ENCODE peak calls at places on chromosomes 12 and 14, in five cellular contexts. W, U, F, E and Q are unnamed samples.

GRCh38 chr12:51323317-51323960 is 535 bp downstream of the BIN2 start:
- DNase-seq in W (no peak), U (no peak), F (no peak), E (no peak), Q (no peak)

GRCh38 chr12:74535536-74535935 is 2.1 kb upstream of the ATXN7L3B start:
- DNase-seq in W (no peak), U (no peak), F (no peak), E (no peak), Q (no peak)

GRCh38 chr12:96427269-96427729 is 27.1 kb upstream of the CDK17 start:
- DNase-seq in W (peak), U (peak), F (peak), E (peak), Q (no peak)

GRCh38 chr14:51004352-51004800 is 60.1 kb upstream of the PYGL start:
- DNase-seq in W (peak), U (no peak), F (peak), E (no peak), Q (no peak)

GRCh38 chr12:6372403-6373003 is 2.9 kb downstream of the SCNN1A start:
- DNase-seq in W (peak), U (no peak), F (peak), E (no peak), Q (no peak)

GRCh38 chr12:124700810-124701594 is 133.6 kb upstream of the NCOR2 start:
- DNase-seq in W (peak), U (no peak), F (no peak), E (no peak), Q (no peak)

GRCh38 chr12:76621582-76622024 is 62.0 kb upstream of the OSBPL8 start:
- DNase-seq in W (peak), U (peak), F (peak), E (peak), Q (no peak)

GRCh38 chr14:25108959-25109358 is 59.0 kb upstream of the STXBP6 start:
- DNase-seq in W (no peak), U (no peak), F (no peak), E (no peak), Q (no peak)

GRCh38 chr14:102221026-102221425 is 81.3 kb downstream of the WDR20 start:
- DNase-seq in W (no peak), U (no peak), F (no peak), E (no peak), Q (no peak)

GRCh38 chr14:30656190-30656632 is 34.1 kb downstream of the SCFD1 start:
- DNase-seq in W (no peak), U (no peak), F (peak), E (no peak), Q (no peak)

GRCh38 chr12:128076188-128076587 is 190.8 kb upstream of the TMEM132C start:
- DNase-seq in W (no peak), U (no peak), F (no peak), E (no peak), Q (no peak)

GRCh38 chr12:69354561-69355187 is 4.9 kb upstream of the YEATS4 start:
- DNase-seq in W (no peak), U (no peak), F (no peak), E (no peak), Q (no peak)

GRCh38 chr12:132603240-132604107 is 6.9 kb downstream of the LRCOL1 start:
- DNase-seq in W (no peak), U (no peak), F (no peak), E (no peak), Q (no peak)

GRCh38 chr12:130461868-130462557 is 124.3 kb downstream of the PIWIL1 start:
- DNase-seq in W (no peak), U (no peak), F (no peak), E (no peak), Q (no peak)

GRCh38 chr12:68675098-68675842 is 11.5 kb upstream of the NUP107 start:
- DNase-seq in W (no peak), U (no peak), F (no peak), E (no peak), Q (no peak)

GRCh38 chr14:72104011-72104613 is 171.9 kb downstream of the RGS6 start:
- DNase-seq in W (no peak), U (no peak), F (no peak), E (no peak), Q (no peak)

GRCh38 chr12:93098077-93098476 is 169.0 kb upstream of the EEA1 start:
- DNase-seq in W (peak), U (no peak), F (no peak), E (peak), Q (peak)

GRCh38 chr12:81015510-81015909 is 62.4 kb upstream of the ACSS3 start:
- DNase-seq in W (no peak), U (no peak), F (no peak), E (no peak), Q (no peak)

GRCh38 chr14:29028973-29029582 is 262.5 kb downstream of the FOXG1 start:
- DNase-seq in W (no peak), U (no peak), F (peak), E (no peak), Q (no peak)

GRCh38 chr14:96205059-96205993 is 687 bp downstream of the BDKRB2 start:
- DNase-seq in W (no peak), U (no peak), F (no peak), E (no peak), Q (no peak)

GRCh38 chr12:127149226-127149964 is 1117.6 kb upstream of the TMEM132C start:
- DNase-seq in W (no peak), U (peak), F (peak), E (no peak), Q (no peak)

GRCh38 chr14:74627071-74627470 is 15.0 kb upstream of the LTBP2 start:
- DNase-seq in W (no peak), U (no peak), F (no peak), E (no peak), Q (no peak)

GRCh38 chr12:124814741-124815613 is 48.7 kb downstream of the SCARB1 start:
- DNase-seq in W (no peak), U (no peak), F (no peak), E (no peak), Q (no peak)

GRCh38 chr14:91866061-91866460 is 1.3 kb downstream of the TC2N start:
- DNase-seq in W (no peak), U (no peak), F (no peak), E (no peak), Q (no peak)

GRCh38 chr14:52829527-52829926 is 38.1 kb upstream of the GNPNAT1 start:
- DNase-seq in W (no peak), U (no peak), F (no peak), E (no peak), Q (no peak)

GRCh38 chr14:53391631-53392030 is 238.5 kb upstream of the DDHD1 start:
- DNase-seq in W (no peak), U (peak), F (peak), E (no peak), Q (no peak)

GRCh38 chr14:60655898-60656754 is 6.8 kb upstream of the SIX1 start:
- DNase-seq in W (no peak), U (no peak), F (no peak), E (no peak), Q (no peak)

GRCh38 chr14:101034986-101035385 is 131.5 kb upstream of the RTL1 start:
- DNase-seq in W (no peak), U (no peak), F (no peak), E (peak), Q (peak)

GRCh38 chr12:2640709-2641108 is 154.1 kb upstream of the FKBP4 start:
- DNase-seq in W (peak), U (peak), F (peak), E (no peak), Q (no peak)

GRCh38 chr12:93591137-93591868 is 18.8 kb downstream of the SOCS2 start:
- DNase-seq in W (peak), U (peak), F (peak), E (peak), Q (peak)

GRCh38 chr14:68011629-68012028 is 192.1 kb downstream of the RAD51B start:
- DNase-seq in W (no peak), U (no peak), F (peak), E (no peak), Q (no peak)

GRCh38 chr12:114238808-114239207 is 167.1 kb downstream of the TBX5 start:
- DNase-seq in W (no peak), U (no peak), F (no peak), E (no peak), Q (no peak)

GRCh38 chr12:115000038-115000437 is 316.1 kb upstream of the TBX3 start:
- DNase-seq in W (no peak), U (no peak), F (no peak), E (no peak), Q (no peak)

DNA sequence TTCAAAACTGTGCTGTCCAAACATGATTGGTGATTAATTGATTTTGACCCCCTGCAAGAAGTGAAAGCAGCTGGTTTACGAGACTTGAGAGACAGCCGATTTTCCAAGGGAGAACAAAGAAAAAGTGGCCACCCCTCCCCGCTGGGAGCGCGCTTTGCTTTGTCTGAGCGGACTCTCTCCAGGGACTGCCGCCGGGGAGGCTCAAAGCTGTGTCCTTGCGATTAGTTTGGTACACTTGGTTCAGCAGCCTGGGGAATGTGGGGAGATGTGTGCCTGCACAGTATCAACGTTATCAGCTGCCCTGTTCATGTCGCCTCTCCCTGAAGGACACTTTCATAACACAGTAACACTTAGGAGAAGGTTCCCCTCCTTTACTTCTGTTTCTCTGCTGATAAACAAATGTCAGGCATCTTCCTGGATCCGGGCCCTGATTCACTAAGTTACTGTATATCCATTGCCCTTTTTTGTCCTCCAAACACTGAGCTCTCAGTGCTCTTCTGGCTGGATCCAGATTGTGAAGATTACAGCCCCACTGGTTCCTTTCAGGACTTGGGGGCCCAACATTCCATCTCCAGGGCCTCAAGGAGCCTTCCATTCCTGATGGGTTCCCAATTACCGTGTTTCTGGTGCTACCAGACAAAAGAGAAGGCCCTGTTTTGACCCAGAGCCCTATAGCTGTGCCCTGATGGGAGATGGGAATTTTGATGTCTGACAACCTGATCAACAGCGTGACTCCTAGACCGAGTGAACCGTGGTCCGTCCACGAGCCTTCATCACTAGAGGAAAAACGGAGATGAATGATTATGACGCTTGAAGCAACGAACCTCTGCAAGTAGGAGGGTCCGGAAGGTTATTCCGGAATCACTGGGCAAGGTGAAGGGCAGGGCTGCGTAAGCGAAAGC is 31.7 kb upstream of the TUBA1C start:
- DNase-seq in W (peak), U (no peak), F (no peak), E (no peak), Q (no peak)
- TF ChIP-seq CTCF in W (no peak), U (peak), F (peak), E (no peak), Q (no peak)

DNA sequence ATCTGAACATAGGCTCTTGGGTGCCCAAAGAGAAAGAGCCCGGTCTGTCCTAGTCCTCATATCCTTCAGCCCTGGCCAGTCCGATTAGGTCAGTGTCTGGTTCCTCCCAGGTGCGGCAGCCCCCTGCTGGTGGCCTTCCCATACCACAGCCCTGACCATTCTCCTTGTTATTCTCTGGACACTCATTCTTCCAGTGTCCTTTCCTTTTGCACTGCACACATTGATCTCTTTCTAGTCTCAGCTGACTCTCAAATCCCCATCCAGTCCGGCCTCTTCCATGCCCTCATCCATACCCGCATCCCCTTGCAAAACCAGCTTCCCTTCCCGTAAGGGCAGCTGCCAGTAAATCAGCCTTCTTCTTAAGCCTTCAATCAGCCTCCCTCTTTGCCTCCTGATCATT is 1316.3 kb downstream of the TMEM121 start:
- DNase-seq in W (no peak), U (no peak), F (no peak), E (no peak), Q (no peak)
- TF ChIP-seq CTCF in W (no peak), U (no peak), F (no peak), E (peak), Q (no peak)

DNA sequence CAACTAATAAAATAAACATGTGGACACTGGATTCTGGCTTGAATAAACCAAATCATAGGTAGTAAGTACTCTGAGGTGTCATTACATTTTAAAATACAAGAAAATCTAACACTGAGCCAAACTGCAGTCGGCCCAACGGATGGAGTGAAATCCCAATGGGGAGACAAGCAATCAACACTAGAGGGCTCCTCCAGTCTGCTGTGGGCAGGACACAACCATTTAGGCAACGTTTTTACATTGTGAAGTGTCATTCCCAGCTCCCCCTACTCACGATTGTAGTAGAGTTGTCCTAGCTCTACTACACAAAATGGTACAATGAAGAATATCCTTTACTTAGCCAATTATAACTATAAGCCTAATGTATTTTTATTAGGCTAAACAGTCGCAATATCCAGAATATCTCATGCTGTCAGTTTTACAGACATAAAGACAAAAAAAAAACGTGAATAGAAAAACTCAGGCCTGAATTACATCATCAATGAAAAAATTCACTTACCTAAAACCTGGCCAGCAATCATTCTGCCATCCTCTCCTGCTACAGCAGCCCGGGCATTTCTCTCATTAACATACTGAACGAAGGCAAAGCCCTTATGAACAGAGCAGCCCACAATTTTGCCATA is 35.7 kb downstream of the HNRNPC start:
- DNase-seq in W (no peak), U (no peak), F (no peak), E (no peak), Q (no peak)
- TF ChIP-seq CTCF in W (no peak), U (peak), F (peak), E (peak), Q (no peak)

GRCh38 chr12:12734054-12734453 is 16.9 kb downstream of the CDKN1B start:
- DNase-seq in W (no peak), U (no peak), F (peak), E (no peak), Q (no peak)

GRCh38 chr12:12736759-12737676 is 19.9 kb downstream of the CDKN1B start:
- DNase-seq in W (no peak), U (no peak), F (peak), E (no peak), Q (peak)

GRCh38 chr12:12735301-12735700 is 18.1 kb downstream of the CDKN1B start:
- DNase-seq in W (no peak), U (no peak), F (peak), E (no peak), Q (no peak)

GRCh38 chr12:12733118-12733517 is 15.9 kb downstream of the CDKN1B start:
- DNase-seq in W (no peak), U (no peak), F (no peak), E (no peak), Q (no peak)

GRCh38 chr12:12734561-12735071 is 17.4 kb downstream of the CDKN1B start:
- DNase-seq in W (no peak), U (no peak), F (no peak), E (no peak), Q (no peak)
- TF ChIP-seq CTCF in W (no peak), U (no peak), F (no peak), E (no peak), Q (no peak)

GRCh38 chr12:120642806-120643205 is 2.4 kb downstream of the CABP1 start:
- DNase-seq in W (no peak), U (no peak), F (no peak), E (no peak), Q (no peak)
- TF ChIP-seq CTCF in W (no peak), U (no peak), F (no peak), E (no peak), Q (no peak)